ENCODE peak calls at places on chromosomes 7 and 10, in eight cellular contexts. B, Z, U, V, S, D, A and Y are unnamed samples. For H3K36me3, the result is how much of the 10 kb centered on the place peaks cover.

GRCh38 chr7:135991322-135991721 is 14.2 kb upstream of the MTPN start:
- DNase-seq in A (peak), B (no peak), U (no peak), V (no peak), D (no peak), Z (no peak), S (no peak), Y (no peak)

GRCh38 chr10:56902554-56902953 is 541.5 kb upstream of the ZWINT start:
- DNase-seq in A (no peak), U (no peak), S (no peak), D (no peak), B (no peak), Z (no peak), V (no peak), Y (no peak)

GRCh38 chr7:102248456-102249395 is 37.9 kb upstream of the SH2B2 start:
- DNase-seq in B (no peak), S (no peak), V (no peak), D (no peak), Z (no peak), U (no peak), A (no peak), Y (no peak)

GRCh38 chr7:129010075-129010474 is 44.8 kb downstream of the TNPO3 start:
- DNase-seq in A (no peak), S (no peak), V (no peak), B (no peak), D (no peak), Z (peak), U (no peak), Y (no peak)

GRCh38 chr7:150989456-150989855 is 1.4 kb upstream of the NOS3 start:
- DNase-seq in D (no peak), S (no peak), A (no peak), U (no peak), V (no peak), Z (no peak), B (no peak), Y (no peak)

GRCh38 chr10:126729314-126729871 is 58.9 kb upstream of the C10orf90 start:
- DNase-seq in A (no peak), U (no peak), S (no peak), B (no peak), V (no peak), D (peak), Z (no peak), Y (peak)

GRCh38 chr7:75795831-75796285 is 17.7 kb downstream of the CCL24 start:
- DNase-seq in U (peak), D (no peak), V (peak), Z (peak), B (peak), A (no peak), S (peak), Y (no peak)

GRCh38 chr7:151601521-151602305 is 82.0 kb upstream of the RHEB start:
- DNase-seq in S (no peak), Z (no peak), B (no peak), U (no peak), V (no peak), D (peak), A (no peak), Y (no peak)

GRCh38 chr10:78407009-78407711 is 373.5 kb downstream of the RPS24 start:
- DNase-seq in A (peak), S (peak), U (peak), D (peak), V (peak), B (peak), Z (peak), Y (no peak)

GRCh38 chr10:75234017-75234682 is 1.6 kb downstream of the COMTD1 start:
- DNase-seq in V (peak), D (peak), A (peak), Z (peak), U (peak), S (peak), B (peak), Y (peak)

GRCh38 chr7:112199035-112199655 is 7.1 kb downstream of the DOCK4 start:
- DNase-seq in S (no peak), U (no peak), A (peak), V (no peak), B (no peak), D (peak), Z (no peak), Y (no peak)

GRCh38 chr7:68238204-68238805 is 1241.7 kb downstream of the TYW1 start:
- DNase-seq in A (no peak), U (no peak), V (no peak), S (no peak), D (no peak), Z (no peak), B (peak), Y (no peak)

GRCh38 chr7:63073736-63074135 is 924.9 kb upstream of the ZNF722 start:
- DNase-seq in S (no peak), D (no peak), Z (no peak), V (no peak), U (no peak), B (no peak), A (no peak), Y (peak)

GRCh38 chr10:50554995-50555568 is 68.7 kb downstream of the SGMS1 start:
- DNase-seq in Z (no peak), S (no peak), A (no peak), U (no peak), B (no peak), D (peak), V (no peak), Y (no peak)

GRCh38 chr10:132878091-132878729 is 64.2 kb downstream of the CFAP46 start:
- DNase-seq in V (no peak), D (peak), B (no peak), U (no peak), A (no peak), Z (no peak), S (no peak), Y (no peak)

GRCh38 chr10:94183666-94184264 is 179.0 kb downstream of the NOC3L start:
- DNase-seq in U (no peak), Z (no peak), B (no peak), S (no peak), D (peak), A (peak), V (no peak), Y (no peak)

GRCh38 chr10:123926401-123927264 is 35.0 kb upstream of the CPXM2 start:
- DNase-seq in V (no peak), B (no peak), A (peak), Z (no peak), S (no peak), U (no peak), D (peak), Y (no peak)

GRCh38 chr7:25854608-25855497 is 297.1 kb upstream of the NFE2L3 start:
- DNase-seq in S (peak), B (peak), A (peak), V (no peak), D (peak), U (peak), Z (no peak), Y (no peak)

DNA sequence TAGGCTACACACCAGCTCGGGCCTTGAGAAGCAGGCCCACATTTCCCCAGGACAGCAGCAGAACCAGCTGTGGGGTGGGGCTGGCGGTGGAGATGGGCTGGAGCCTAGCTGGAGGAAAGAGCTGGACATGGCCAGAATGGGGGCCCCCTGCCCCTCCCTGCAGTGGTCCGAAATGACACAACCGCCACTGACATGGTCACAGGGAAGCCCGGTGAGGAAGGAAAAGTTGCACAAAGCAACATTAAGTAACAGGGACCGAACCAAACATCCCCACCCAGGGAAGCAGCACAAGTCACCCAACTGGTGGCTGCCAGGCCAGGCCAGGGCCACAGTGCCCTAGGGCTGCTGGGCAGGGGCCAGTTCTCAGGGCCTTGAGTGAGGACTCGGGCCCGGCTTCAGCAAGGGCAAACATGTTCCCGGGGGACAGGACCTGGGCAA is 33.2 kb downstream of the PSAP start:
- DNase-seq in Z (peak), V (peak), B (no peak), A (no peak), U (no peak), S (no peak), D (no peak), Y (no peak)
- H3K36me3 ChIP-seq in Z (half or more), V (half or more), B (under half), A (under half), U (under half), S (half or more), D (half or more), Y (half or more)

DNA sequence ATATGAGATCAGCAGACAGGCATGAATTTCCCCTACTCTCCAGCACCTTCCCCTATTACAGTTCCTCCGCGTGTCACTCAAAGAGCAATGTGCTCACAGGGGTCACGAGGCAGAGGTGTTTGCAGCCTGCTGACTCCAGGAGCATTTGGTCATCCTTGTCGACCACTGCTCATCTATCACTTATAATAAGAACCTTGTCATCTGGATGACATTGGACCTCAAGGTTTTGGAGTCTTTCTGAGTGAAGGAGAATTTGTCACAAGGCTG is 32.9 kb upstream of the PLPP4 start:
- DNase-seq in D (no peak), U (no peak), V (no peak), Z (no peak), B (no peak), S (no peak), A (no peak), Y (no peak)
- H3K4me3 ChIP-seq in D (no peak), U (no peak), V (no peak), Z (no peak), B (no peak), S (no peak), A (no peak), Y (no peak)

GRCh38 chr7:127592550-127592949 is 986 bp upstream of the FSCN3 start:
- DNase-seq in U (no peak), A (no peak), B (no peak), Z (no peak), S (no peak), V (no peak), D (no peak), Y (no peak)

GRCh38 chr7:127594490-127594889 is 954 bp downstream of the FSCN3 start:
- DNase-seq in B (no peak), V (no peak), S (peak), Z (no peak), U (peak), D (no peak), A (no peak), Y (no peak)

GRCh38 chr7:127600885-127601284 is 7.3 kb downstream of the FSCN3 start:
- DNase-seq in B (no peak), D (no peak), S (no peak), U (no peak), Z (no peak), V (no peak), A (no peak), Y (no peak)

DNA sequence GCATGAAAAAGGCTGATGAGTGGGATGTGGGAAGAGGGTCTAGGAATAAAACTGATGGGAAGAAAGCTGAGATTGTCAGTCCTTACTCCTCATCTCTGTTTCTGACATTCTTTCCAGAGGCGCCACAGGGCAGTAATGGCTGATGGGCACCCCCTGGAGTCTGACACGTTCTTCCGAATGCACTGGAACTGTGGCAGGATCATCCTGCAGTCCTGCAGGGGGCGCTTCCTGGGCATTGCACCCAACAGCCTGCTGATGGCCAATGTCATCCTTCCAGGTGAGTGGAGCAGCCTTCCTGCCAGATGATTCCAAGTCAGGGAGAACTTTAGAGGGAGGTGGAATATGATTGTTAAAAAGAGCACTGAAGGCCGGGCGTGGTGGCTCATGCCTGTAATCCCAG is 4.8 kb downstream of the FSCN3 start:
- DNase-seq in U (no peak), D (no peak), Z (no peak), V (no peak), B (no peak), S (no peak), A (no peak), Y (no peak)
- H3K36me3 ChIP-seq in U (under half), D (under half), Z (under half), V (under half), B (under half), S (under half), A (under half), Y (under half)

GRCh38 chr7:137985897-137986251 is 16.0 kb downstream of the CREB3L2 start:
- DNase-seq in D (no peak), V (no peak), S (no peak), Z (no peak), B (no peak), U (no peak), A (no peak), Y (no peak)
- H3K4me3 ChIP-seq in D (peak), V (no peak), S (no peak), Z (no peak), B (no peak), U (no peak), A (no peak), Y (no peak)

DNA sequence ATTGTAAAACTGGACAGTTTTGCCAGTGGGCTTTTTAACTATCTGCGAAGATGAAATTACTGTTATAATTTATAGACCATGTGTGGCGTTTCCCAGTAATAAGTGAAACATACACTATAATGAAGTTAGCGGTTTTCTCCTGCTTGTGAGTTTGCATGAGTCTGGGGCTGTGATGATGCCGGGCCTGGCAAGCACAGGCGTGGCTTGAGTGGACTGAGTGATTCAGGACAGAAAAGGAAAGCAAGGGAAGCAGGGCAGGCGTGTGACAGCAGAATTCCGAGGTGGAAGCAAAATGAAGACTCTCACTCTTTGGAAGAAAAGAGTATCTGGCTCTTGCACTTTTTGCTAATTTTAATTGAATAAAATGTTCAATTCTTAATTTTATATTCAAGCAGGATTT is 90.5 kb downstream of the CUL1 start:
- DNase-seq in U (no peak), V (no peak), D (no peak), B (no peak), A (no peak), Z (no peak), S (no peak), Y (no peak)
- H3K36me3 ChIP-seq in U (under half), V (half or more), D (half or more), B (under half), A (under half), Z (half or more), S (half or more), Y (half or more)

DNA sequence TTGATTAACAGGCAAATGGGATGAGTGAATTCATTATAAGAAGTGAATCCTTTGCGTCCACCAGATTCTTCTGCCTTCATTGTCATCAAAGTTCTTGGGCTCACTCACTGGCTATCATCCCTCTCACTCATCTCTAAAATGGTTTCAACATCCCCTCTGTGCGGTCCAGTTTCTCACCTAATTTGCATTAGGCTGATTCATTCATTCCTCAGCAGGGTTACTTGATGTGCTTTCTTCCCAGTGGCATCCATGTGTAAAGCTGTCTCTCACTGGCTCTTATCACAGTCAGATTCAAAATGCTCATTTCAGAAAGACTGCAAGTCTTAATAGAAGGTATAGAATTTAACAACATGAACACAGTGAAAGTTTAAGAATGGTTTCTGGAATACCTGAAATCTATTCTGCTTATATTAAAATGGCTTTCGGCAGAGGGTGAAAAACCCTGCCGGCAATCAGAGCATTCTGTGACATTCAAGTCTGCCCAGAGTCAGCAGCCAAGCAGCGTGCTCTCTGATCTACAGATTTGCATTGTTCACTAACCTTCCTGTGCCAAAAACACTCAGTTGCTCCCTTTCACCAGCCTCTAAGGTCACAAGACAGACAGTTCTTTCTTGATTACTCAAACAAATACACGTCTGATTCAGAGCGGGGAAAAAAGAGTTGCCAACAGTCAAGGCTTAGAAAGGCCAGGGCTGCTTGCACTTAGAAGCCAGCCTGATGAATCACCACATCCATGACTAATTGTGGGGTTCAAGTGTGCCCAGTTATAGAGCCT is 106.7 kb downstream of the TES start:
- DNase-seq in U (peak), A (peak), V (peak), Z (no peak), D (peak), B (peak), S (no peak), Y (no peak)
- H3K4me3 ChIP-seq in U (no peak), A (no peak), V (peak), Z (no peak), D (peak), B (no peak), S (no peak), Y (no peak)

GRCh38 chr10:88911121-88911520 is 31.1 kb downstream of the STAMBPL1 start:
- DNase-seq in Z (no peak), U (no peak), D (no peak), S (no peak), V (no peak), A (no peak), B (no peak), Y (no peak)

GRCh38 chr10:88913803-88914202 is 33.8 kb downstream of the STAMBPL1 start:
- DNase-seq in B (no peak), V (no peak), D (no peak), Z (no peak), A (no peak), U (no peak), S (no peak), Y (no peak)

GRCh38 chr10:88908194-88908593 is 28.1 kb downstream of the STAMBPL1 start:
- DNase-seq in D (no peak), B (no peak), V (no peak), S (no peak), U (no peak), A (no peak), Z (no peak), Y (no peak)

GRCh38 chr10:88913157-88913556 is 33.1 kb downstream of the STAMBPL1 start:
- DNase-seq in V (no peak), Z (no peak), D (no peak), B (peak), U (no peak), S (no peak), A (no peak), Y (no peak)

DNA sequence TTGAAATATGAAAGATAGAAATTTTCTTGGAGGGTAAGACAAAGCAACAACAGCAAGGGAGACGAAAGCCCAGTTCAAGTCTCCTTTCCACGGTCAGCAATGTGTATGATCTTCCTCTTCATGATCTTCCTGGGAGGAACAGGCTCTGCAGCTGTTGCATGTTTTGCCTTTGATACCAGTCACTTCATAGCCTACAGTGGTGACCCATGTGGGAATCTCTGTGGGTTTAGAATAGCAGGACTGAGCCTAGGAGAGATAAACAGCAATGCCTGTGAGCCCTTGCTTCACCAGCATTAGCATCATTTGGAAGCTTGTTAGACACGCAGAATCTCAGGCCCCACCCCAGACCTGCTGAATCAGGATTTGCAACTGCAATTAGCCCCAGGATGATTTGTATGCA is 31.8 kb downstream of the STAMBPL1 start:
- DNase-seq in V (no peak), S (no peak), U (no peak), D (no peak), A (no peak), B (no peak), Z (no peak), Y (no peak)
- H3K36me3 ChIP-seq in V (under half), S (under half), U (under half), D (under half), A (under half), B (under half), Z (under half), Y (under half)